ENCODE peak calls at places on chromosomes 2 and 18, in four cellular contexts. S, G, E and M are unnamed samples.

GRCh38 chr2:83386559-83386958 is 1072.5 kb downstream of the SUCLG1 start:
- DNase-seq in G (no peak), S (no peak), E (no peak), M (no peak)

GRCh38 chr2:130795431-130795830 is 40.1 kb downstream of the AMER3 start:
- DNase-seq in S (no peak), G (no peak), E (no peak), M (no peak)

GRCh38 chr18:70523035-70523797 is 234.4 kb downstream of the SOCS6 start:
- DNase-seq in S (no peak), E (no peak), G (no peak), M (no peak)

GRCh38 chr2:70725505-70725904 is 42.5 kb downstream of the ADD2 start:
- DNase-seq in E (no peak), S (no peak), G (no peak), M (no peak)

GRCh38 chr2:172640389-172640788 is 84.5 kb downstream of the PDK1 start:
- DNase-seq in G (no peak), E (no peak), S (no peak), M (no peak)

GRCh38 chr18:52337286-52337685 is 2.7 kb upstream of the DCC start:
- DNase-seq in E (no peak), G (no peak), S (no peak), M (no peak)

GRCh38 chr2:240556553-240557100 is 1.2 kb downstream of the ANKMY1 start:
- DNase-seq in S (no peak), G (peak), E (no peak), M (peak)

GRCh38 chr2:168246072-168246482 is 1.3 kb downstream of the STK39 start:
- DNase-seq in G (no peak), S (no peak), E (no peak), M (peak)

GRCh38 chr2:231785413-231785812 is 832 bp upstream of the COPS7B start:
- DNase-seq in G (no peak), E (no peak), S (no peak), M (no peak)

GRCh38 chr2:43307046-43307445 is 80.6 kb upstream of the ZFP36L2 start:
- DNase-seq in G (no peak), S (no peak), E (no peak), M (no peak)

GRCh38 chr18:47204908-47205522 is 28.9 kb upstream of the IER3IP1 start:
- DNase-seq in S (no peak), E (peak), G (peak), M (peak)

GRCh38 chr2:177998996-177999395 is 73.6 kb downstream of the PDE11A start:
- DNase-seq in G (no peak), E (no peak), S (no peak), M (no peak)

GRCh38 chr2:114661926-114662670 is 219.7 kb downstream of the DPP10 start:
- DNase-seq in S (no peak), E (no peak), G (no peak), M (no peak)

GRCh38 chr2:23926289-23926749 is 604 bp downstream of the ATAD2B start:
- DNase-seq in E (no peak), S (no peak), G (peak), M (no peak)

GRCh38 chr2:181780159-181781081 is 100.1 kb upstream of the NEUROD1 start:
- DNase-seq in G (peak), S (no peak), E (no peak), M (peak)

GRCh38 chr2:144510206-144510991 is 9.5 kb downstream of the ZEB2 start:
- DNase-seq in E (no peak), S (no peak), G (peak), M (no peak)

GRCh38 chr2:85133751-85134254 is 611 bp downstream of the TCF7L1 start:
- DNase-seq in E (no peak), S (no peak), G (peak), M (no peak)

GRCh38 chr2:17558053-17558452 is 17.6 kb downstream of the VSNL1 start:
- DNase-seq in G (no peak), S (no peak), E (no peak), M (no peak)

GRCh38 chr2:26778076-26778475 is 7.8 kb upstream of the CENPA start:
- DNase-seq in G (no peak), E (no peak), S (no peak), M (no peak)

GRCh38 chr2:10772868-10773215 is 39.7 kb downstream of the PDIA6 start:
- DNase-seq in G (no peak), E (no peak), S (no peak), M (no peak)

GRCh38 chr2:74743039-74743438 is 89.0 kb downstream of the SEMA4F start:
- DNase-seq in S (no peak), G (no peak), E (no peak), M (no peak)

GRCh38 chr2:45406626-45407025 is 204.4 kb downstream of the SRBD1 start:
- DNase-seq in E (no peak), S (no peak), G (no peak), M (no peak)

GRCh38 chr2:120846406-120847095 is 110.9 kb downstream of the GLI2 start:
- DNase-seq in E (no peak), S (no peak), G (no peak), M (no peak)

GRCh38 chr2:42843131-42843530 is 50.7 kb upstream of the HAAO start:
- DNase-seq in E (no peak), G (no peak), S (no peak), M (no peak)

GRCh38 chr2:120734930-120735611 is 597 bp upstream of the GLI2 start:
- DNase-seq in G (no peak), E (no peak), S (no peak), M (no peak)

GRCh38 chr2:67806816-67807215 is 256.0 kb downstream of the C1D start:
- DNase-seq in G (no peak), E (no peak), S (no peak), M (no peak)

GRCh38 chr2:162072976-162073775 is 839 bp downstream of the DPP4 start:
- DNase-seq in S (no peak), E (no peak), G (peak), M (peak)

GRCh38 chr18:38497281-38497680 is 931.7 kb upstream of the CELF4 start:
- DNase-seq in G (no peak), E (no peak), S (no peak), M (no peak)

GRCh38 chr2:1728821-1729220 is 15.5 kb downstream of the PXDN start:
- DNase-seq in G (peak), S (no peak), E (no peak), M (no peak)

GRCh38 chr18:54775686-54776085 is 52.6 kb upstream of the RAB27B start:
- DNase-seq in G (peak), E (no peak), S (no peak), M (peak)

GRCh38 chr2:110103060-110103961 is 12.3 kb downstream of the MALL start:
- DNase-seq in S (no peak), G (no peak), E (no peak), M (no peak)

GRCh38 chr18:48002933-48003365 is 72.5 kb upstream of the SMAD2 start:
- DNase-seq in E (no peak), G (peak), S (no peak), M (peak)

GRCh38 chr2:236916181-236916580 is 169.5 kb upstream of the COPS8 start:
- DNase-seq in E (no peak), S (no peak), G (no peak), M (no peak)

GRCh38 chr2:239264838-239265651 is 135.8 kb downstream of the HDAC4 start:
- DNase-seq in S (no peak), G (no peak), E (no peak), M (peak)

GRCh38 chr18:75507636-75508035 is 80.1 kb upstream of the SMIM21 start:
- DNase-seq in E (no peak), S (no peak), G (no peak), M (no peak)

GRCh38 chr2:159445307-159445706 is 158.8 kb upstream of the WDSUB1 start:
- DNase-seq in S (no peak), G (no peak), E (no peak), M (no peak)

GRCh38 chr18:8987250-8987649 is 115.2 kb upstream of the NDUFV2 start:
- DNase-seq in S (no peak), E (no peak), G (no peak), M (no peak)

GRCh38 chr2:38462121-38462634 is 85.1 kb upstream of the ATL2 start:
- DNase-seq in G (peak), E (peak), S (peak), M (peak)